ENCODE peak calls at places on chromosome 12, in four cellular contexts. V is spleen, C is transverse colon, Z is H1. G is an unnamed sample.

GRCh38 chr12:46657416-46658411 is 168.1 kb downstream of the SLC38A4 start:
- DNase-seq in Z (no peak), V (no peak), C (no peak), G (no peak)

GRCh38 chr12:64083285-64084210 is 138.5 kb downstream of the KICS2 start:
- DNase-seq in Z (no peak), C (peak), V (no peak), G (no peak)

GRCh38 chr12:10722905-10723866 is at the start of gene YBX3:
- DNase-seq in Z (peak), C (peak), V (peak), G (peak)

GRCh38 chr12:4985820-4986219 is 57.9 kb upstream of the KCNA5 start:
- DNase-seq in C (no peak), V (no peak), Z (no peak), G (no peak)

GRCh38 chr12:68106660-68107059 is 52.9 kb downstream of the IFNG start:
- DNase-seq in C (no peak), Z (no peak), V (no peak), G (no peak)

GRCh38 chr12:25655702-25656101 is 102.6 kb upstream of the LMNTD1 start:
- DNase-seq in Z (no peak), C (no peak), V (no peak), G (no peak)

GRCh38 chr12:51932218-51933076 is 19.1 kb upstream of the ACVR1B start:
- DNase-seq in C (no peak), V (no peak), Z (no peak), G (no peak)

GRCh38 chr12:56522486-56523193 is 1.0 kb downstream of the RBMS2 start:
- DNase-seq in C (no peak), Z (no peak), V (no peak), G (no peak)

GRCh38 chr12:49232940-49233841 is 31.7 kb upstream of the TUBA1C start:
- DNase-seq in C (peak), Z (peak), V (peak), G (no peak)

DNA sequence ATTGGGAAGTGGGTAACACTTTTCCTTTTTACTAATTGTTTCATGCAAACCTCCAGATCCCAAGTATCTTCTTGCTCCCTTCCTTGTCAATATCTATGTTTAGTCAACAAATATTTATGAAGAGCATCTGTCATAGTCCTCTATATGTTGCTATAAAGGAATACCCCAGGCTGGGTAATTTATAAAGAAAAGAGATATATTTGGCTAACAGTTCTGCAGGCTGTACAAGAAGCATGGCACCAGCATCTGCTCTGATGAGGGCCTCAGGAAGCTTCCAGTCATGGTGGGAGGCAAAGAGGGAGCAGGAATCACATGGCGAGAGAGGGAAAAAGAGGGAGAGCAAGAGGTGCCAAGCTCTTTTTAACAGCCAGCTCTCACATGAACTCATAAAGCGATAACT is 4.6 kb downstream of the KIF5A start:
- DNase-seq in V (no peak), C (no peak), Z (no peak), G (no peak)
- TF ChIP-seq POLR2A in V (no peak), C (no peak), Z (no peak), G (no peak)

GRCh38 chr12:7078163-7078562 is 14.1 kb downstream of the C1R start:
- DNase-seq in C (no peak), V (no peak), Z (no peak), G (no peak)

GRCh38 chr12:7081037-7081436 is 11.2 kb downstream of the C1R start:
- DNase-seq in V (no peak), C (no peak), Z (no peak), G (no peak)

GRCh38 chr12:7079826-7080125 is 12.5 kb downstream of the C1R start:
- DNase-seq in V (no peak), Z (no peak), C (no peak), G (no peak)

GRCh38 chr12:7083125-7083524 is 9.1 kb downstream of the C1R start:
- DNase-seq in Z (no peak), V (no peak), C (no peak), G (no peak)
- TF ChIP-seq POLR2AphosphoS5 in Z (no peak), V (no peak), C (no peak), G (no peak)

GRCh38 chr12:58925111-58925732 is 4.9 kb upstream of the LRIG3 start:
- DNase-seq in V (no peak), C (no peak), Z (no peak), G (no peak)
- TF ChIP-seq POLR2A in V (no peak), C (no peak), Z (no peak), G (no peak)

GRCh38 chr12:104994301-104994700 is 8.2 kb downstream of the NOPCHAP1 start:
- DNase-seq in V (no peak), C (no peak), Z (no peak), G (no peak)

GRCh38 chr12:104999347-104999685 is 13.2 kb downstream of the NOPCHAP1 start:
- DNase-seq in Z (no peak), V (no peak), C (no peak), G (no peak)

GRCh38 chr12:104998423-104999346 is 12.6 kb downstream of the NOPCHAP1 start:
- DNase-seq in C (peak), V (no peak), Z (no peak), G (no peak)
- TF ChIP-seq POLR2AphosphoS5 in C (peak), V (no peak), Z (no peak), G (no peak)

GRCh38 chr12:111242190-111242589 is 126.7 kb downstream of the PHETA1 start:
- DNase-seq in V (no peak), C (no peak), Z (no peak), G (no peak)
- TF ChIP-seq POLR2A in V (no peak), C (no peak), Z (no peak), G (no peak)